ENCODE peak calls at places on chromosomes 5 and 9, in nine cellular contexts. I, J, Y, T, X, D, V, M and Q are unnamed samples.

GRCh38 chr9:18215626-18216025 is 258.3 kb upstream of the ADAMTSL1 start:
- DNase-seq in V (no peak), J (no peak), I (no peak), Y (no peak), D (peak), M (no peak), T (no peak), X (no peak), Q (no peak)

GRCh38 chr5:125870271-125870670 is 552.9 kb upstream of the GRAMD2B start:
- DNase-seq in X (no peak), T (no peak), V (no peak), I (no peak), J (no peak), Y (no peak), D (peak), M (no peak), Q (peak)

GRCh38 chr5:60228676-60229075 is 335.1 kb upstream of the PDE4D start:
- DNase-seq in X (no peak), J (no peak), Y (no peak), V (no peak), I (no peak), T (no peak), M (no peak), D (no peak), Q (no peak)

GRCh38 chr9:35791321-35791921 is at the start of gene NPR2:
- DNase-seq in X (no peak), T (peak), Y (no peak), V (no peak), I (no peak), M (no peak), J (no peak), D (peak), Q (peak)

GRCh38 chr9:6229604-6230003 is 14.0 kb downstream of the IL33 start:
- DNase-seq in J (peak), T (no peak), Y (no peak), D (no peak), V (no peak), X (no peak), M (no peak), I (no peak), Q (no peak)

GRCh38 chr5:136374638-136375037 is 9.3 kb upstream of the TRPC7 start:
- DNase-seq in X (no peak), Y (no peak), M (no peak), T (no peak), D (no peak), I (no peak), J (no peak), V (no peak), Q (no peak)

GRCh38 chr5:10632110-10632903 is 68.4 kb downstream of the ANKRD33B start:
- DNase-seq in J (no peak), T (no peak), V (no peak), Y (peak), D (no peak), M (no peak), I (no peak), X (no peak), Q (no peak)

GRCh38 chr9:126474201-126474765 is 139.4 kb upstream of the LMX1B start:
- DNase-seq in M (no peak), D (peak), J (no peak), X (no peak), T (no peak), Y (no peak), I (no peak), V (no peak), Q (peak)